ENCODE peak calls at places on chromosomes 6 and 20, in six cellular contexts. S, G, I, V, D and A are unnamed samples.

GRCh38 chr20:21125072-21125848 is 622 bp upstream of the KIZ start:
- DNase-seq in S (peak), G (peak), V (peak), I (peak), D (peak), A (no peak)

GRCh38 chr6:160156842-160157241 is 35.2 kb downstream of the SLC22A1 start:
- DNase-seq in S (no peak), G (no peak), V (no peak), I (peak), D (no peak), A (no peak)

GRCh38 chr6:161198781-161199505 is 74.9 kb downstream of the AGPAT4 start:
- DNase-seq in I (no peak), V (no peak), G (no peak), S (no peak), D (no peak), A (no peak)

GRCh38 chr6:161442381-161442858 is 168.6 kb upstream of the AGPAT4 start:
- DNase-seq in V (no peak), S (no peak), D (no peak), I (no peak), G (no peak), A (no peak)

GRCh38 chr6:90284236-90284744 is 12.4 kb downstream of the BACH2 start:
- DNase-seq in G (peak), D (no peak), S (no peak), I (peak), V (peak), A (peak)

GRCh38 chr20:8005575-8006366 is 13.8 kb downstream of the TMX4 start:
- DNase-seq in G (no peak), V (no peak), I (no peak), D (no peak), S (no peak), A (no peak)

GRCh38 chr6:166596741-166597507 is 10.4 kb upstream of the RAMACL start:
- DNase-seq in G (no peak), I (no peak), V (no peak), D (no peak), S (no peak), A (no peak)

GRCh38 chr20:3068986-3069900 is 2.2 kb upstream of the OXT start:
- DNase-seq in S (no peak), G (peak), V (peak), I (no peak), D (no peak), A (no peak)

GRCh38 chr6:112833546-112834215 is 486.6 kb downstream of the RFPL4B start:
- DNase-seq in V (no peak), S (no peak), D (no peak), I (peak), G (no peak), A (no peak)

GRCh38 chr6:16985484-16986284 is 116.2 kb upstream of the STMND1 start:
- DNase-seq in D (no peak), S (no peak), V (no peak), G (peak), I (peak), A (no peak)

GRCh38 chr20:59645316-59645715 is 41.0 kb downstream of the PHACTR3 start:
- DNase-seq in I (no peak), D (no peak), V (no peak), G (no peak), S (no peak), A (no peak)

GRCh38 chr6:17962436-17963031 is 24.9 kb downstream of the KIF13A start:
- DNase-seq in I (peak), D (peak), G (peak), S (peak), V (no peak), A (peak)

GRCh38 chr20:61055642-61056041 is 196.4 kb upstream of the CDH4 start:
- DNase-seq in S (no peak), D (no peak), G (no peak), I (no peak), V (no peak), A (no peak)

GRCh38 chr6:110682460-110682853 is 132.8 kb downstream of the CDK19 start:
- DNase-seq in V (peak), D (no peak), S (peak), I (peak), G (peak), A (no peak)
- H3K27ac ChIP-seq in V (no peak), D (peak), S (no peak), I (no peak), G (no peak), A (no peak)

GRCh38 chr6:30770592-30770991 is 26.2 kb upstream of the IER3 start:
- DNase-seq in I (no peak), V (no peak), G (no peak), D (no peak), S (no peak), A (no peak)

GRCh38 chr6:30768634-30769087 is 24.3 kb upstream of the IER3 start:
- DNase-seq in G (no peak), S (no peak), I (peak), V (no peak), D (no peak), A (no peak)

GRCh38 chr6:30769853-30770160 is 25.5 kb upstream of the IER3 start:
- DNase-seq in G (no peak), S (no peak), D (no peak), V (no peak), I (no peak), A (no peak)

GRCh38 chr6:30770164-30770563 is 25.8 kb upstream of the IER3 start:
- DNase-seq in V (no peak), G (no peak), I (peak), D (no peak), S (no peak), A (no peak)

GRCh38 chr6:30769088-30769852 is 24.9 kb upstream of the IER3 start:
- DNase-seq in I (peak), S (peak), D (peak), G (peak), V (peak), A (peak)
- H3K27ac ChIP-seq in I (peak), S (no peak), D (peak), G (peak), V (no peak), A (peak)

DNA sequence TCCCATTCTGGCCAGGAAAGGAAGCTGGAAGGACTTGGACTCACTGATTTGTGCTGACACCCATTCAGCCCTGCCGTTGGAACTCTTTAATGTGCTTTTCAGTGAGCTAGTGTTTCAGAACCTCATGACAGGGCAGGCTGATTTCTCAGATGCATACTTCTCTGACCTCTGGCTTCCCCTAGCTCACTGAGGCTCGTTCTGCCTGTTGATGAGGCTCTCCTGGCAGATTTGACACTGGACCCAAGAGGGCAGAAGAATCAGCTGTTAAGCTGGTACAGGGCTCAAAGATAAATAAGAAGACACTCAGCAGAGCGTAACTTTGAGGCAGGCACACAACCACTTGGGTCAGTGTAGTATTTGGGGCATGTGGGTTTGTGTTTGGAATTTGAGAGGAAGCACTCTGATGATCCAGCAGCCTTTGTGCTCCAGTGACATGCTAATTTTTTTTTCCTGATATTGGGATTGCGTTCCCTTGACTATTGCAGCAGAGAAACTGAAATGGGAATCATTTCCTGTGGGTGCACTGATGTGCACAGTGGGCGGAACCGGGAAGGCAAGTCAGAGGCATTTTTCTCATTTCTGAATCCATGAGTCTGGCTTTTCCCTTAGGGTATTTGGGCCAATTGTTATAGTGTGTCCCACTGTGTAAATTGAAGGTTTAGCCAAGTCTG is 80.2 kb downstream of the CARMIL1 start:
- DNase-seq in V (peak), S (peak), G (peak), I (peak), D (peak), A (no peak)
- H3K27ac ChIP-seq in V (peak), S (peak), G (no peak), I (peak), D (peak), A (peak)

GRCh38 chr6:79812195-79812594 is 135.2 kb downstream of the ELOVL4 start:
- DNase-seq in S (no peak), I (no peak), D (no peak), V (no peak), G (no peak), A (no peak)

GRCh38 chr6:79808846-79809245 is 138.5 kb downstream of the ELOVL4 start:
- DNase-seq in I (no peak), D (no peak), G (no peak), V (no peak), S (no peak), A (no peak)

GRCh38 chr6:79810878-79811277 is 136.5 kb downstream of the ELOVL4 start:
- DNase-seq in I (no peak), V (peak), D (no peak), S (no peak), G (no peak), A (no peak)

GRCh38 chr6:79813143-79813542 is 134.2 kb downstream of the ELOVL4 start:
- DNase-seq in S (no peak), V (no peak), G (no peak), D (no peak), I (no peak), A (no peak)

DNA sequence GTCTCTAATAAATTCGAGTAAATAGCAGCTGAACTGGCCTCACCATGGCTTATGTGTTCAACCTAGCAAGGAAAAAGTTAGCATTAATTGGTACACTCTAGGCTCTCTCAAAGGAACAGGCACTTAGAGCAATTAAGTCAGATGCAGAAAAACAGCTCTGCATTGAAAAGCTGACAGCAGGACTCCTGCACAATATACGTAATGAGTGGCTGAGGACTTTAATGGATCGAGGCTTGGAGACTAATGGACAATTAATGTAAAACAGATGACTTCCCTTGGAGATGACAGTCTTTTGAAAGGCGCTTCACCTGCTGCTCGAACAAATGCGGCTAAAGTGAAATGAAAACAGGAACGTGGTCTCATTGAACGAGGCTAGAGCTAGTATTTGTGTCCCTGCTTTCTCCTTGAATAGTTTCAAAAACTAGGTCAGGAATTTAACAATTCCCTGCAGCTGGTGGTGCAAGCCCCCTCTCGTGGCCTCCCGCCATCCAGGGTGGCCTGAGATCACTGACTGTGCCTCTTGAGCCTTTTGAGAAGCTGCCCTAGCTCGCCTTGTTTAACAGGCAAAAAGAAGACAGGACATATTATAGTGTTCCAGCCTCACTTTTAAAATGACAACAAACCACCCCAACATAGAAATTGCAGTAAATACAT is 137.1 kb downstream of the ELOVL4 start:
- DNase-seq in S (no peak), G (no peak), V (peak), D (no peak), I (no peak), A (no peak)
- H3K27ac ChIP-seq in S (no peak), G (no peak), V (peak), D (no peak), I (no peak), A (no peak)

GRCh38 chr6:12335717-12336116 is 45.6 kb downstream of the EDN1 start:
- DNase-seq in I (no peak), S (no peak), D (no peak), G (no peak), V (no peak), A (no peak)

GRCh38 chr6:12331951-12332749 is 42.0 kb downstream of the EDN1 start:
- DNase-seq in S (no peak), V (no peak), G (no peak), I (peak), D (no peak), A (no peak)

GRCh38 chr6:12334524-12335130 is 44.5 kb downstream of the EDN1 start:
- DNase-seq in I (no peak), G (no peak), D (no peak), S (no peak), V (no peak), A (no peak)

GRCh38 chr6:12336121-12336971 is 46.2 kb downstream of the EDN1 start:
- DNase-seq in S (no peak), G (no peak), I (no peak), D (no peak), V (peak), A (no peak)

GRCh38 chr6:12335131-12335527 is 45.0 kb downstream of the EDN1 start:
- DNase-seq in G (no peak), D (no peak), V (no peak), S (no peak), I (no peak), A (no peak)
- H3K27ac ChIP-seq in G (no peak), D (no peak), V (no peak), S (no peak), I (no peak), A (no peak)